ENCODE peak calls at places on chromosomes 16 and 17, in seven cellular contexts. One of them, this sample, is unnamed.

GRCh38 chr17:29757788-29758187 is 135.1 kb upstream of the CORO6 start:
- DNase-seq in activated CD8-positive, alpha-beta T cell treated with anti-CD3 and anti-CD28 coated beads, Interleukin-2, amount 10 ng/mL, durations not matched to agents 7 days and 5 days: peak; percentile 44
- DNase-seq in HCEC 1CT: no peak
- DNase-seq in AG10803: no peak
- DNase-seq in GM23248: no peak
- DNase-seq in nucleus accumbens: no peak
- DNase-seq in hypothalamus: no peak
- DNase-seq in this sample: peak; percentile 28

GRCh38 chr17:55480907-55481306 is 30.3 kb downstream of the SMIM36 start:
- DNase-seq in activated CD8-positive, alpha-beta T cell treated with anti-CD3 and anti-CD28 coated beads, Interleukin-2, amount 10 ng/mL, durations not matched to agents 7 days and 5 days: no peak
- DNase-seq in HCEC 1CT: no peak
- DNase-seq in AG10803: no peak
- DNase-seq in GM23248: no peak
- DNase-seq in nucleus accumbens: no peak
- DNase-seq in hypothalamus: no peak
- DNase-seq in this sample: no peak

GRCh38 chr17:70168044-70168978 is 1.0 kb upstream of the KCNJ2 start:
- DNase-seq in activated CD8-positive, alpha-beta T cell treated with anti-CD3 and anti-CD28 coated beads, Interleukin-2, amount 10 ng/mL, durations not matched to agents 7 days and 5 days: peak; percentile 38
- DNase-seq in HCEC 1CT: peak; percentile 76
- DNase-seq in AG10803: peak; percentile 70
- DNase-seq in GM23248: peak; percentile 71
- DNase-seq in nucleus accumbens: peak; percentile 62
- DNase-seq in hypothalamus: peak; percentile 70
- DNase-seq in this sample: peak; percentile 29

GRCh38 chr16:1223355-1224214 is 1.5 kb downstream of the TPSG1 start:
- DNase-seq in activated CD8-positive, alpha-beta T cell treated with anti-CD3 and anti-CD28 coated beads, Interleukin-2, amount 10 ng/mL, durations not matched to agents 7 days and 5 days: no peak
- DNase-seq in HCEC 1CT: no peak
- DNase-seq in AG10803: no peak
- DNase-seq in GM23248: no peak
- DNase-seq in nucleus accumbens: no peak
- DNase-seq in hypothalamus: no peak
- DNase-seq in this sample: no peak

GRCh38 chr16:57192146-57192545 is 6.0 kb downstream of the RSPRY1 start:
- DNase-seq in activated CD8-positive, alpha-beta T cell treated with anti-CD3 and anti-CD28 coated beads, Interleukin-2, amount 10 ng/mL, durations not matched to agents 7 days and 5 days: no peak
- DNase-seq in HCEC 1CT: peak; percentile 2
- DNase-seq in AG10803: no peak
- DNase-seq in GM23248: no peak
- DNase-seq in nucleus accumbens: no peak
- DNase-seq in hypothalamus: no peak
- DNase-seq in this sample: no peak

GRCh38 chr16:89038811-89039735 is 54.6 kb upstream of the ACSF3 start:
- DNase-seq in activated CD8-positive, alpha-beta T cell treated with anti-CD3 and anti-CD28 coated beads, Interleukin-2, amount 10 ng/mL, durations not matched to agents 7 days and 5 days: no peak
- DNase-seq in HCEC 1CT: no peak
- DNase-seq in AG10803: no peak
- DNase-seq in GM23248: no peak
- DNase-seq in nucleus accumbens: no peak
- DNase-seq in hypothalamus: no peak
- DNase-seq in this sample: no peak

GRCh38 chr17:4771519-4772234 is at the start of gene TM4SF5:
- DNase-seq in activated CD8-positive, alpha-beta T cell treated with anti-CD3 and anti-CD28 coated beads, Interleukin-2, amount 10 ng/mL, durations not matched to agents 7 days and 5 days: peak; percentile 75
- DNase-seq in HCEC 1CT: no peak
- DNase-seq in AG10803: no peak
- DNase-seq in GM23248: no peak
- DNase-seq in nucleus accumbens: no peak
- DNase-seq in hypothalamus: no peak
- DNase-seq in this sample: no peak

GRCh38 chr16:13435873-13436474 is 484.0 kb upstream of the ERCC4 start:
- DNase-seq in activated CD8-positive, alpha-beta T cell treated with anti-CD3 and anti-CD28 coated beads, Interleukin-2, amount 10 ng/mL, durations not matched to agents 7 days and 5 days: no peak
- DNase-seq in HCEC 1CT: no peak
- DNase-seq in AG10803: no peak
- DNase-seq in GM23248: no peak
- DNase-seq in nucleus accumbens: no peak
- DNase-seq in hypothalamus: no peak
- DNase-seq in this sample: no peak

GRCh38 chr17:4304417-4305027 is 40.7 kb upstream of the ANKFY1 start:
- DNase-seq in activated CD8-positive, alpha-beta T cell treated with anti-CD3 and anti-CD28 coated beads, Interleukin-2, amount 10 ng/mL, durations not matched to agents 7 days and 5 days: peak; percentile 73
- DNase-seq in HCEC 1CT: peak; percentile 28
- DNase-seq in AG10803: peak; percentile 46
- DNase-seq in GM23248: peak; percentile 64
- DNase-seq in nucleus accumbens: peak; percentile 4
- DNase-seq in hypothalamus: no peak
- DNase-seq in this sample: peak; percentile 42

GRCh38 chr16:54066451-54067056 is 220.0 kb downstream of the IRX3 start:
- DNase-seq in activated CD8-positive, alpha-beta T cell treated with anti-CD3 and anti-CD28 coated beads, Interleukin-2, amount 10 ng/mL, durations not matched to agents 7 days and 5 days: no peak
- DNase-seq in HCEC 1CT: no peak
- DNase-seq in AG10803: no peak
- DNase-seq in GM23248: peak; percentile 12
- DNase-seq in nucleus accumbens: no peak
- DNase-seq in hypothalamus: no peak
- DNase-seq in this sample: no peak

GRCh38 chr16:77424841-77425604 is 9.8 kb downstream of the ADAMTS18 start:
- DNase-seq in activated CD8-positive, alpha-beta T cell treated with anti-CD3 and anti-CD28 coated beads, Interleukin-2, amount 10 ng/mL, durations not matched to agents 7 days and 5 days: no peak
- DNase-seq in HCEC 1CT: no peak
- DNase-seq in AG10803: no peak
- DNase-seq in GM23248: no peak
- DNase-seq in nucleus accumbens: no peak
- DNase-seq in hypothalamus: no peak
- DNase-seq in this sample: no peak

GRCh38 chr16:49183911-49184310 is 97.7 kb downstream of the CBLN1 start:
- DNase-seq in activated CD8-positive, alpha-beta T cell treated with anti-CD3 and anti-CD28 coated beads, Interleukin-2, amount 10 ng/mL, durations not matched to agents 7 days and 5 days: no peak
- DNase-seq in HCEC 1CT: peak; percentile 7
- DNase-seq in AG10803: no peak
- DNase-seq in GM23248: peak; percentile 11
- DNase-seq in nucleus accumbens: no peak
- DNase-seq in hypothalamus: no peak
- DNase-seq in this sample: peak; percentile 28

GRCh38 chr17:5023588-5024147 is 11.6 kb downstream of the SLC52A1 start:
- DNase-seq in activated CD8-positive, alpha-beta T cell treated with anti-CD3 and anti-CD28 coated beads, Interleukin-2, amount 10 ng/mL, durations not matched to agents 7 days and 5 days: no peak
- DNase-seq in HCEC 1CT: no peak
- DNase-seq in AG10803: no peak
- DNase-seq in GM23248: no peak
- DNase-seq in nucleus accumbens: no peak
- DNase-seq in hypothalamus: no peak
- DNase-seq in this sample: no peak

GRCh38 chr16:83458612-83459011 is 349.2 kb upstream of the HSBP1 start:
- DNase-seq in activated CD8-positive, alpha-beta T cell treated with anti-CD3 and anti-CD28 coated beads, Interleukin-2, amount 10 ng/mL, durations not matched to agents 7 days and 5 days: no peak
- DNase-seq in HCEC 1CT: peak; percentile 74
- DNase-seq in AG10803: peak; percentile 64
- DNase-seq in GM23248: peak; percentile 81
- DNase-seq in nucleus accumbens: peak; percentile 0
- DNase-seq in hypothalamus: no peak
- DNase-seq in this sample: no peak

GRCh38 chr16:67389911-67390815 is 3.1 kb downstream of the TPPP3 start:
- DNase-seq in activated CD8-positive, alpha-beta T cell treated with anti-CD3 and anti-CD28 coated beads, Interleukin-2, amount 10 ng/mL, durations not matched to agents 7 days and 5 days: no peak
- DNase-seq in HCEC 1CT: no peak
- DNase-seq in AG10803: no peak
- DNase-seq in GM23248: no peak
- DNase-seq in nucleus accumbens: peak; percentile 30
- DNase-seq in hypothalamus: peak; percentile 54
- DNase-seq in this sample: peak; percentile 61

GRCh38 chr17:35749560-35750412 is 3.3 kb downstream of the GAS2L2 start:
- DNase-seq in activated CD8-positive, alpha-beta T cell treated with anti-CD3 and anti-CD28 coated beads, Interleukin-2, amount 10 ng/mL, durations not matched to agents 7 days and 5 days: peak; percentile 24
- DNase-seq in HCEC 1CT: no peak
- DNase-seq in AG10803: peak; percentile 46
- DNase-seq in GM23248: peak; percentile 69
- DNase-seq in nucleus accumbens: peak; percentile 19
- DNase-seq in hypothalamus: no peak
- DNase-seq in this sample: no peak

GRCh38 chr17:42519546-42520444 is 16.2 kb upstream of the NAGLU start:
- DNase-seq in activated CD8-positive, alpha-beta T cell treated with anti-CD3 and anti-CD28 coated beads, Interleukin-2, amount 10 ng/mL, durations not matched to agents 7 days and 5 days: no peak
- DNase-seq in HCEC 1CT: peak; percentile 99
- DNase-seq in AG10803: peak; percentile 100
- DNase-seq in GM23248: peak; percentile 99
- DNase-seq in nucleus accumbens: peak; percentile 69
- DNase-seq in hypothalamus: peak; percentile 44
- DNase-seq in this sample: no peak

GRCh38 chr17:47860396-47860795 is 9.4 kb upstream of the SP6 start:
- DNase-seq in activated CD8-positive, alpha-beta T cell treated with anti-CD3 and anti-CD28 coated beads, Interleukin-2, amount 10 ng/mL, durations not matched to agents 7 days and 5 days: no peak
- DNase-seq in HCEC 1CT: no peak
- DNase-seq in AG10803: no peak
- DNase-seq in GM23248: no peak
- DNase-seq in nucleus accumbens: no peak
- DNase-seq in hypothalamus: no peak
- DNase-seq in this sample: no peak

GRCh38 chr16:66534376-66534799 is 15.5 kb downstream of the TK2 start:
- DNase-seq in activated CD8-positive, alpha-beta T cell treated with anti-CD3 and anti-CD28 coated beads, Interleukin-2, amount 10 ng/mL, durations not matched to agents 7 days and 5 days: no peak
- DNase-seq in HCEC 1CT: no peak
- DNase-seq in AG10803: no peak
- DNase-seq in GM23248: no peak
- DNase-seq in nucleus accumbens: no peak
- DNase-seq in hypothalamus: no peak
- DNase-seq in this sample: no peak

GRCh38 chr16:50273888-50274770 is 7.8 kb downstream of the ADCY7 start:
- DNase-seq in activated CD8-positive, alpha-beta T cell treated with anti-CD3 and anti-CD28 coated beads, Interleukin-2, amount 10 ng/mL, durations not matched to agents 7 days and 5 days: peak; percentile 75
- DNase-seq in HCEC 1CT: no peak
- DNase-seq in AG10803: no peak
- DNase-seq in GM23248: no peak
- DNase-seq in nucleus accumbens: no peak
- DNase-seq in hypothalamus: no peak
- DNase-seq in this sample: peak; percentile 85

GRCh38 chr17:67679225-67679624 is 38.5 kb upstream of the NOL11 start:
- DNase-seq in activated CD8-positive, alpha-beta T cell treated with anti-CD3 and anti-CD28 coated beads, Interleukin-2, amount 10 ng/mL, durations not matched to agents 7 days and 5 days: no peak
- DNase-seq in HCEC 1CT: no peak
- DNase-seq in AG10803: no peak
- DNase-seq in GM23248: no peak
- DNase-seq in nucleus accumbens: no peak
- DNase-seq in hypothalamus: no peak
- DNase-seq in this sample: no peak